ENCODE peak calls at places on chromosomes 11 and 22, in nine cellular contexts. B is right atrium auricular region, S is uterus, R is bronchial epithelial cell, A is H9, C is AG09309, X is astrocyte, H is B cell, D is transverse colon. N is an unnamed sample.

GRCh38 chr11:1224491-1225385 is 1.9 kb downstream of the MUC5B start:
- DNase-seq in B (no peak), S (no peak), R (no peak), A (peak), C (no peak), X (no peak), H (peak), D (peak), N (no peak)

GRCh38 chr11:63536669-63537292 is at the start of gene PLAAT4:
- DNase-seq in B (peak), S (peak), R (no peak), A (no peak), C (no peak), X (peak), H (peak), D (peak), N (peak)

GRCh38 chr11:125304111-125304639 is 139.6 kb downstream of the PKNOX2 start:
- DNase-seq in B (no peak), S (no peak), R (no peak), A (no peak), C (no peak), X (no peak), H (no peak), D (no peak), N (no peak)

GRCh38 chr11:104917259-104918112 is 19.2 kb upstream of the CASP12 start:
- DNase-seq in B (no peak), S (no peak), R (no peak), A (no peak), C (no peak), X (no peak), H (no peak), D (no peak), N (no peak)

GRCh38 chr11:70616317-70616716 is 218.0 kb downstream of the CTTN start:
- DNase-seq in B (no peak), S (no peak), R (no peak), A (no peak), C (no peak), X (no peak), H (no peak), D (no peak), N (no peak)

GRCh38 chr11:64447717-64448598 is 89.0 kb downstream of the RPS6KA4 start:
- DNase-seq in B (no peak), S (peak), R (no peak), A (peak), C (no peak), X (peak), H (peak), D (peak), N (no peak)

GRCh38 chr11:7353100-7353499 is 101.4 kb downstream of the SYT9 start:
- DNase-seq in B (no peak), S (no peak), R (peak), A (peak), C (no peak), X (no peak), H (peak), D (peak), N (no peak)

GRCh38 chr11:15222777-15223176 is 108.1 kb downstream of the INSC start:
- DNase-seq in B (no peak), S (no peak), R (peak), A (no peak), C (no peak), X (no peak), H (no peak), D (no peak), N (no peak)

GRCh38 chr11:76314741-76315090 is 66.2 kb downstream of the THAP12 start:
- DNase-seq in B (no peak), S (no peak), R (peak), A (no peak), C (peak), X (peak), H (no peak), D (no peak), N (no peak)

GRCh38 chr11:108836541-108836940 is 171.7 kb downstream of the DDX10 start:
- DNase-seq in B (no peak), S (no peak), R (no peak), A (no peak), C (no peak), X (no peak), H (no peak), D (no peak), N (no peak)

GRCh38 chr22:32880906-32881596 is 79.5 kb downstream of the TIMP3 start:
- DNase-seq in B (peak), S (peak), R (peak), A (no peak), C (no peak), X (peak), H (peak), D (peak), N (peak)

GRCh38 chr11:128518493-128519207 is 68.7 kb downstream of the ETS1 start:
- DNase-seq in B (no peak), S (no peak), R (no peak), A (no peak), C (no peak), X (no peak), H (no peak), D (no peak), N (no peak)

GRCh38 chr11:93614111-93614784 is 47.2 kb upstream of the CEP295 start:
- DNase-seq in B (no peak), S (no peak), R (no peak), A (peak), C (no peak), X (no peak), H (no peak), D (no peak), N (no peak)

GRCh38 chr11:64722141-64723050 is 601 bp downstream of the NRXN2 start:
- DNase-seq in B (no peak), S (no peak), R (no peak), A (no peak), C (no peak), X (no peak), H (no peak), D (no peak), N (no peak)

GRCh38 chr11:130146797-130147196 is 12.8 kb upstream of the ST14 start:
- DNase-seq in B (no peak), S (no peak), R (no peak), A (no peak), C (no peak), X (no peak), H (peak), D (peak), N (peak)

GRCh38 chr11:69160296-69161116 is 4.8 kb downstream of the SMIM38 start:
- DNase-seq in B (no peak), S (no peak), R (no peak), A (no peak), C (no peak), X (no peak), H (no peak), D (no peak), N (no peak)

GRCh38 chr11:127056338-127056971 is 55.9 kb upstream of the KIRREL3 start:
- DNase-seq in B (peak), S (no peak), R (no peak), A (no peak), C (no peak), X (no peak), H (no peak), D (no peak), N (no peak)

GRCh38 chr11:134626032-134626431 is 214.0 kb upstream of the B3GAT1 start:
- DNase-seq in B (no peak), S (no peak), R (no peak), A (no peak), C (no peak), X (no peak), H (no peak), D (no peak), N (no peak)

GRCh38 chr22:43789452-43789851 is 22.7 kb downstream of the EFCAB6 start:
- DNase-seq in B (peak), S (peak), R (peak), A (no peak), C (peak), X (peak), H (no peak), D (peak), N (no peak)

GRCh38 chr22:32583921-32584335 is 109.3 kb downstream of the FBXO7 start:
- DNase-seq in B (no peak), S (no peak), R (no peak), A (no peak), C (no peak), X (no peak), H (no peak), D (no peak), N (no peak)

GRCh38 chr22:39289445-39290247 is 29.8 kb downstream of the RPL3 start:
- DNase-seq in B (no peak), S (no peak), R (no peak), A (peak), C (no peak), X (no peak), H (no peak), D (no peak), N (no peak)

GRCh38 chr11:126793596-126793995 is 207.0 kb downstream of the KIRREL3 start:
- DNase-seq in B (no peak), S (no peak), R (no peak), A (no peak), C (no peak), X (no peak), H (no peak), D (no peak), N (no peak)

GRCh38 chr22:40714514-40714966 is 35.3 kb downstream of the MCHR1 start:
- DNase-seq in B (no peak), S (no peak), R (peak), A (peak), C (no peak), X (peak), H (no peak), D (no peak), N (no peak)
- TF ChIP-seq CTCF in B (no peak), S (no peak), R (no peak), A (no peak), C (no peak), X (no peak), H (no peak), D (no peak), N (no peak)

GRCh38 chr22:19064354-19065054 is 57.7 kb downstream of the DGCR2 start:
- DNase-seq in B (no peak), S (no peak), R (no peak), A (no peak), C (no peak), X (no peak), H (no peak), D (no peak), N (no peak)
- TF ChIP-seq CTCF in B (no peak), S (no peak), R (no peak), A (no peak), C (no peak), X (no peak), H (no peak), D (no peak), N (no peak)

DNA sequence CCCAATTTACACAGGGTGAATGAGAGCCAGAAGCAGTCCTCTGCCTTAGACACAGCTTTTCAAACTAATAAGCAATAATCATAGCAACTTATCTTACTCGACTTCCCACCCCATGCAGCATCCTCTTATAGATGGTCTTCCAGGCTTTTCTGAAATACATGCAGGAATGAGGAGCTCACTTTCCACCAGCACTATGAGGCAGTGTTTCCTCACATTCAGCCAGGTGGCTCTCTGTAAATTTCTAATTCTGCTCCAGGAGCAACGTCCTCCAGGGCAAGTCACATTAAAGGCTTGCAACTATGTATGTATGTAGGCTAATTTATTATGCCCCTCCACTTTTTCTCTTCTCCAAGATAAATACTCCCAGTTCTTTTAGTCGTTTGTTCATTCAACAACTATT is 60.0 kb downstream of the PAK1 start:
- DNase-seq in B (no peak), S (no peak), R (no peak), A (peak), C (no peak), X (no peak), H (no peak), D (no peak), N (no peak)
- TF ChIP-seq CTCF in B (no peak), S (no peak), R (no peak), A (peak), C (no peak), X (no peak), H (no peak), D (no peak), N (no peak)

GRCh38 chr22:24117942-24118341 is 63.3 kb upstream of the SUSD2 start:
- DNase-seq in B (no peak), S (no peak), R (no peak), A (peak), C (no peak), X (no peak), H (no peak), D (no peak), N (no peak)
- TF ChIP-seq CTCF in B (no peak), S (no peak), R (no peak), A (peak), C (no peak), X (no peak), H (no peak), D (no peak), N (no peak)

GRCh38 chr11:34565417-34566208 is 52.0 kb upstream of the ELF5 start:
- DNase-seq in B (no peak), S (no peak), R (no peak), A (peak), C (no peak), X (no peak), H (no peak), D (no peak), N (no peak)
- TF ChIP-seq CTCF in B (no peak), S (no peak), R (peak), A (peak), C (peak), X (peak), H (peak), D (peak), N (no peak)

GRCh38 chr11:18739684-18740083 is 13.7 kb upstream of the IGSF22 start:
- DNase-seq in B (no peak), S (no peak), R (no peak), A (no peak), C (no peak), X (no peak), H (no peak), D (no peak), N (no peak)

GRCh38 chr11:18743900-18744514 is 18.0 kb upstream of the IGSF22 start:
- DNase-seq in B (no peak), S (no peak), R (no peak), A (no peak), C (no peak), X (no peak), H (no peak), D (no peak), N (no peak)

GRCh38 chr11:18745251-18745650 is 19.3 kb upstream of the IGSF22 start:
- DNase-seq in B (no peak), S (no peak), R (no peak), A (no peak), C (no peak), X (no peak), H (no peak), D (no peak), N (no peak)

GRCh38 chr11:18743365-18743764 is 17.4 kb upstream of the IGSF22 start:
- DNase-seq in B (no peak), S (no peak), R (no peak), A (no peak), C (no peak), X (no peak), H (no peak), D (no peak), N (no peak)

GRCh38 chr11:18741783-18742182 is 15.8 kb upstream of the IGSF22 start:
- DNase-seq in B (no peak), S (no peak), R (no peak), A (no peak), C (no peak), X (no peak), H (no peak), D (no peak), N (no peak)
- TF ChIP-seq CTCF in B (no peak), S (no peak), R (no peak), A (no peak), C (no peak), X (no peak), H (no peak), D (no peak), N (no peak)

N was measured in lung.